ENCODE peak calls at places on chromosomes 6 and 20, in seven cellular contexts. N is mesendoderm, W is neuronal stem cell, K is IMR-90, S is trophoblast cell, Q is H9, H is H1. X is an unnamed sample.

GRCh38 chr20:4076671-4077070 is 61.3 kb upstream of the RNF24 start:
- DNase-seq in Q (no peak), S (no peak), H (no peak), W (no peak), K (peak), N (no peak), X (peak)

GRCh38 chr6:149380523-149380922 is 19.5 kb upstream of the SUMO4 start:
- DNase-seq in N (no peak), K (peak), Q (no peak), S (no peak), H (no peak), W (no peak), X (no peak)

GRCh38 chr20:4063631-4064030 is 48.3 kb upstream of the RNF24 start:
- DNase-seq in W (no peak), N (peak), Q (no peak), H (no peak), S (no peak), K (peak), X (no peak)

GRCh38 chr6:23414204-23414501 is 711.9 kb upstream of the NRSN1 start:
- DNase-seq in N (peak), K (peak), S (no peak), Q (no peak), H (no peak), W (no peak), X (peak)

GRCh38 chr20:11432407-11432806 is 485.3 kb upstream of the BTBD3 start:
- DNase-seq in S (no peak), N (no peak), K (peak), H (no peak), Q (no peak), W (no peak), X (peak)

GRCh38 chr20:48787861-48788375 is 39.9 kb downstream of the PREX1 start:
- DNase-seq in S (peak), Q (no peak), H (no peak), W (no peak), N (peak), K (peak), X (peak)

GRCh38 chr6:131317516-131317915 is 182.2 kb downstream of the AKAP7 start:
- DNase-seq in S (no peak), Q (no peak), K (peak), W (no peak), H (no peak), N (no peak), X (peak)

GRCh38 chr6:25301358-25301757 is 22.2 kb downstream of the CARMIL1 start:
- DNase-seq in N (no peak), H (no peak), S (no peak), K (no peak), Q (no peak), W (no peak), X (no peak)

GRCh38 chr6:79946773-79947190 is 571 bp downstream of the ELOVL4 start:
- DNase-seq in K (peak), S (no peak), W (peak), H (no peak), N (peak), Q (peak), X (peak)

GRCh38 chr6:105832358-105832757 is 253.8 kb upstream of the PRDM1 start:
- DNase-seq in N (no peak), W (no peak), S (peak), H (no peak), K (no peak), Q (no peak), X (no peak)

GRCh38 chr6:156190270-156190669 is 586.9 kb upstream of the ARID1B start:
- DNase-seq in S (no peak), Q (no peak), K (no peak), W (no peak), N (no peak), H (no peak), X (no peak)

GRCh38 chr6:149060300-149060984 is 257.1 kb upstream of the TAB2 start:
- DNase-seq in K (peak), W (no peak), H (no peak), N (no peak), S (peak), Q (no peak), X (peak)

GRCh38 chr20:63096681-63097335 is 90.0 kb upstream of the BHLHE23 start:
- DNase-seq in Q (peak), N (no peak), K (no peak), W (no peak), S (no peak), H (no peak), X (no peak)

GRCh38 chr20:37468886-37469285 is 52.2 kb upstream of the NNAT start:
- DNase-seq in H (no peak), Q (no peak), N (no peak), K (no peak), S (no peak), W (no peak), X (no peak)

GRCh38 chr20:5067877-5068276 is 51.9 kb downstream of the PCNA start:
- DNase-seq in K (no peak), S (peak), N (no peak), H (no peak), Q (no peak), W (no peak), X (no peak)

GRCh38 chr6:147806697-147807096 is 298.2 kb downstream of the SAMD5 start:
- DNase-seq in K (no peak), S (no peak), H (no peak), N (peak), Q (no peak), W (no peak), X (no peak)

GRCh38 chr20:38863024-38863851 is 57.7 kb downstream of the PPP1R16B start:
- DNase-seq in Q (no peak), S (no peak), H (no peak), K (no peak), W (no peak), N (no peak), X (no peak)

DNA sequence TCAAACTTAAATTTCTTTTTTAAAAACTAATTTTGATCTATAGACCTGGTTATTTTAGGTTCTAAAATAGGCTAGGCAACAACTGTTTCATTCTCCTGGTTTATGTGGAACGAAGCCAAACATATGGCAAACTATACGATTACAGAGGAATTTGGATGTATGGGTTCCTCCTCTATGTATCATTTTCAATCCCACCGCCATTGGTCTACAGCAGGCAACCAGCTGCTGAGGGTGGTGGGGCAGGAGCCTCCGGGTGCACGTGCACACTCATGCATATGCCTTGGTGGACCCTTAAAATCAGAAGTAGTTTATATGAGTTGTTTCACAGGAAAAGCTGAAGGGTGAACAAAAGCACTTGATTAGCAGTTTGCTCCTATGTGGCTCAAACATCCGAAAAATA is 38.5 kb downstream of the LAMA4 start:
- DNase-seq in H (no peak), K (peak), S (no peak), N (no peak), Q (no peak), W (no peak), X (no peak)
- H3K4me2 ChIP-seq in H (no peak), K (no peak), S (no peak), N (no peak), Q (no peak), W (no peak), X (no peak)

DNA sequence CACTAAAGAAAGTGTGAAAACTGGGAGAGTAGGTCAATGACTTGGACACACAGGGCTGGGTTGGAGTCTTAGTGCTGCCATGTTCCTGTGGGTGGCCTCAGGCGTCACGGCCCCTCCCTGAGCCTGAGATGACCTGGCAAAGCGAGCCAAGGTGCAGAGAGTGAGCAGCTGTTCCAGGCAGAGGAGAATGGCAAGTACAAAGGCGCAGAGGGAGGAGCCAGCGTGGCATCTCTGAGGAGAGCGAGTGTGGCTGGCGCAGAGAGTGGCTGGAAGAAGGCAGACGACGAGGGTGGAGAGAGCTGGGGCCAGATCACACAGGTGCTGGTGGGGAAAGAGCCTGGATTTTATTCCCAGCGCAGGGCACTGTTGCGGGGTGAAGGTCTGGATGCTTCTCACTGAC is 20.6 kb upstream of the CHMP4B start:
- DNase-seq in K (no peak), N (no peak), Q (no peak), W (no peak), S (no peak), H (no peak), X (no peak)
- H2BK120ac ChIP-seq in K (no peak), N (no peak), Q (no peak), W (no peak), S (peak), H (no peak), X (no peak)

GRCh38 chr6:110414669-110415296 is 592 bp downstream of the DDO start:
- DNase-seq in N (no peak), S (no peak), Q (no peak), W (no peak), H (no peak), K (no peak), X (no peak)
- H3K27ac ChIP-seq in N (no peak), S (no peak), Q (no peak), W (no peak), H (no peak), K (no peak), X (no peak)

DNA sequence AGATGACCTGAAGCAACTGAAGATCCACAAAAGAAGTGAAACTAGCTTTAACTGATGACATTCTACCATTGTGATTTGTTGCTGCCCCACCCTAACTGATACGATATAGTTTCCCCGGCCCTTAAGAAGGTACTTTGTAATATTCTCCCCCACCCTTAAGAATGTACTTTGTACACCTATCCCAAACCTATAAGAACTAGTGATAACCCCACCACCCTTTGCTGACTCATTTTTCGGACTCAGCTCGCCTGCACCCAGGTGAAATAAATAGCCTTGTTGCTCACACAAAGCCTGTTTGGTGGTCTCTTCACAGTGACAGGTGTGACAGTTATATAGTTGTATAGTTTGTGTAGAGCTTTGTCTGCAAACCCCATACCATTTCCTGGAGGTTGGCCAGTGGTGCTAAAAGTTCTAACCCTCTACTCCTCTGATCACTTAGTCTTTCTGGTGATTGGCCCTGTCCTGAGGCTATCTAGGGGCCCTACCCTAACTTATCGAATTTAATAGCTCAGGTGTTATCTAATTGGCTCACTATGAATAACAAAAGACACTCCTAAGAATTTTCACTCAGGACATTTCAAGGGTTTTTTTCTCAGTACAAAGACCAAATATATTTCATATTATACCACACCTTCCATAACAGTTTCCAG is 10.1 kb upstream of the BTN1A1 start:
- DNase-seq in N (no peak), K (no peak), Q (no peak), S (no peak), H (no peak), W (no peak), X (no peak)
- H3K4me2 ChIP-seq in N (no peak), K (no peak), Q (no peak), S (no peak), H (no peak), W (no peak), X (no peak)

GRCh38 chr20:20407891-20408805 is 40.2 kb downstream of the INSM1 start:
- DNase-seq in K (peak), W (no peak), N (peak), Q (no peak), S (no peak), H (no peak), X (peak)
- H2BK120ac ChIP-seq in K (no peak), W (no peak), N (no peak), Q (no peak), S (no peak), H (no peak), X (no peak)

DNA sequence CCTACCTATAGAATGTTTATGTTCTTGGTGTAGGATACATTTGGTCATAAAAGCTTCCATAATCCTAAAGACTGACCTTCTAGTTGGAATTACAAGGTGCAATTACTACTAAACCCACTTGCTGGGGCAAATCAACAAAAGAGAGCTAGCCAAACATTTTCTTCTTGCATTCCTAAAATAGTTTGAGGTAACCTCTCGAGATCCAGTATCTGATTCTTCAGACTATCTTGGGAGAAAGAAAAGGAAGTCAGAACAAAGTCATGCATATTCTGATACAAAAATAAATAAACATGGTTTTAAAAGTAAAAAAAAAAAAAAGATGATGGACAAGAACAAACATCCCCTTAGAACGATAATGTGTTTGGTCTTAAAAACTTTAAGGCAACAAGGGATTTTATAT is 294.2 kb upstream of the RSPO3 start:
- DNase-seq in S (no peak), W (no peak), Q (no peak), K (no peak), N (peak), H (no peak), X (no peak)
- H3K27ac ChIP-seq in S (no peak), W (no peak), Q (no peak), K (no peak), N (no peak), H (no peak), X (no peak)

DNA sequence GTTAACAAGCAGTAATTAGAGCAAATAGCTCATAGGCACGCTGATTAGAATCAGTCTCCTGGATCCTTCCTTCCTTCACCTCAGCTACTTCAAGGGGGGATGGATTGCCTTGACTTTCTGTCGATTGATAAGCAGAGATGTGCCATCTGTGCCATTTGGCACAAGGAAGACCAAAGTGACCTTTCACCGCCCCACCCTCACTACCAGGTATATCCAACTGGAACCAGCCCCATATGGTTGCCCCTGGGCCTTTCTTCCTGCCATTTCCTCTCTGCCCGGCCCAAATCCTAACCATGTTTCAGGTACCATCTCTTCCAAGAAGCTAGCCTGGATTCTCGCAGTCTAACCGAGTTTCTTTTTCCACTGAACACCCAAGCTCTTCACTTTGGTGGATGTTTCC is 8.7 kb upstream of the CPNE5 start:
- DNase-seq in Q (no peak), W (no peak), N (no peak), S (no peak), K (no peak), H (no peak), X (no peak)
- H3K4me2 ChIP-seq in Q (no peak), W (no peak), N (no peak), S (no peak), K (no peak), H (peak), X (no peak)

DNA sequence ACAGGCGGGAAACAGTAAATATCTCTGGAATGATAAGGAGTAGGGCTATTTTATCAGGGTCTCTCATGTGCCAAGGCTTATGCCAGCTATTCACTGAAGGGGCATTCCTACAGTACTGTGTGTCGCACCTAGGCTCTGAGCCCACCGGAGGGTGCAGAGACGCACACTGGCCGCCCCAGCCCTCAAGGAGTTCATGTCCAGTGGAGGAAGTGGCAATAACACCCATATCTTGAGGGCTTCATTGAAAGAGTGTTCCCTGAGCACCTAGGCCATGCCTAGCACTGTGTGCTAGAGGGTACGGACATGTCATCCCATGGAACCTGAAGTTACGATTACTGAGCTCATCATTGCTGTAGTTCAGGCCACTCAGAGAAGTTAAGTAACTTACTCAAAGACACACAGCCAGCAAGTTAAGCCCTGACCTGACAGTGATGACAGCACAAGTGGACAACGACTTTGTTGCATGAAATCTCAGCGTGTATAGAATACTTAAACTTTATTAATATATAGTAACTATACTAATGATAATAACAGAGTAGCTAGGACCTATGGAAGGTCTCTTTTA is 8.7 kb downstream of the CCN5 start:
- DNase-seq in H (no peak), K (no peak), Q (no peak), S (no peak), N (no peak), W (no peak), X (no peak)
- H2BK120ac ChIP-seq in H (no peak), K (no peak), Q (no peak), S (no peak), N (no peak), W (no peak), X (no peak)

DNA sequence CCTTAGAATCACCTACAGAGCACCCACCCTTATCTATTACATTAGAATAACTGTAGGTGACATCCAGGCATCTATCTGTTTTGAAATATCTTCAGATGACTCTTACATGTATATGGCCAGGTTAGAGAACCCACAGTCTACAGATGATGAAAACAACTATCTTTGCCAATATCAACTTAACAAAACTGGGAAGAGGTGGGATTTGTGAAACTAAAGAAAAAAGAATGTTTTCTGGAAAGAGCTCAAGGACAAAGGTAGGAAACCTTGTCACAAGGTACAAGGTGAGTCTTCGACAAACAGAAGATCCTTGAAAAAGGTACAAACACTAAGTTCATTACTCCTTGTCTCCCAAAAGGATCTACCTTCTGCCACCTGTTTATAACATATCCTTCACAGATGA is 47.0 kb upstream of the DST start:
- DNase-seq in W (no peak), Q (no peak), H (no peak), K (no peak), N (no peak), S (no peak), X (no peak)
- H3K27ac ChIP-seq in W (no peak), Q (no peak), H (no peak), K (peak), N (no peak), S (no peak), X (peak)

GRCh38 chr6:126118058-126118759 is 131.9 kb downstream of the TRMT11 start:
- DNase-seq in N (peak), K (peak), W (no peak), S (no peak), Q (no peak), H (no peak), X (peak)
- H3K4me2 ChIP-seq in N (no peak), K (no peak), W (no peak), S (no peak), Q (no peak), H (no peak), X (no peak)

X was measured in mesenchymal stem cell.